ENCODE peak calls at places on chromosomes 3 and 15, in eight cellular contexts. One of them, this sample, is unnamed.

GRCh38 chr3:21158801-21159564 is 592.0 kb downstream of the ZNF385D start:
- DNase-seq in GM20000: no peak
- DNase-seq in nephron progenitor cell: no peak
- DNase-seq in HepG2: no peak
- DNase-seq in lung: no peak
- DNase-seq in D721Med: no peak
- DNase-seq in mammary epithelial cell: no peak
- DNase-seq in foreskin fibroblast: peak
- DNase-seq in this sample: no peak

GRCh38 chr15:68143785-68144184 is 61.3 kb downstream of the CALML4 start:
- DNase-seq in nephron progenitor cell: no peak
- DNase-seq in HepG2: no peak
- DNase-seq in D721Med: no peak
- DNase-seq in foreskin fibroblast: no peak
- DNase-seq in mammary epithelial cell: no peak
- DNase-seq in lung: no peak
- DNase-seq in GM20000: no peak
- DNase-seq in this sample: no peak

GRCh38 chr3:50554553-50554952 is 13.0 kb downstream of the C3orf18 start:
- DNase-seq in GM20000: no peak
- DNase-seq in mammary epithelial cell: no peak
- DNase-seq in nephron progenitor cell: no peak
- DNase-seq in lung: no peak
- DNase-seq in HepG2: no peak
- DNase-seq in foreskin fibroblast: peak
- DNase-seq in D721Med: no peak
- DNase-seq in this sample: no peak

GRCh38 chr3:94106268-94106667 is 43.4 kb downstream of the NSUN3 start:
- DNase-seq in D721Med: no peak
- DNase-seq in GM20000: no peak
- DNase-seq in mammary epithelial cell: no peak
- DNase-seq in nephron progenitor cell: no peak
- DNase-seq in foreskin fibroblast: no peak
- DNase-seq in lung: no peak
- DNase-seq in HepG2: no peak
- DNase-seq in this sample: no peak

GRCh38 chr15:88476635-88477038 is 9.1 kb downstream of the MRPS11 start:
- DNase-seq in nephron progenitor cell: peak
- DNase-seq in lung: no peak
- DNase-seq in HepG2: peak
- DNase-seq in mammary epithelial cell: no peak
- DNase-seq in GM20000: peak
- DNase-seq in foreskin fibroblast: peak
- DNase-seq in D721Med: no peak
- DNase-seq in this sample: peak

GRCh38 chr15:88187195-88187594 is 69.3 kb downstream of the NTRK3 start:
- DNase-seq in HepG2: no peak
- DNase-seq in GM20000: no peak
- DNase-seq in nephron progenitor cell: no peak
- DNase-seq in lung: no peak
- DNase-seq in mammary epithelial cell: no peak
- DNase-seq in D721Med: no peak
- DNase-seq in foreskin fibroblast: no peak
- DNase-seq in this sample: no peak

GRCh38 chr3:112357888-112358287 is 24.9 kb downstream of the CD200 start:
- DNase-seq in HepG2: no peak
- DNase-seq in foreskin fibroblast: no peak
- DNase-seq in mammary epithelial cell: no peak
- DNase-seq in nephron progenitor cell: no peak
- DNase-seq in lung: no peak
- DNase-seq in GM20000: no peak
- DNase-seq in D721Med: no peak
- DNase-seq in this sample: no peak

GRCh38 chr3:30418443-30418842 is 188.0 kb upstream of the TGFBR2 start:
- DNase-seq in HepG2: no peak
- DNase-seq in GM20000: no peak
- DNase-seq in D721Med: no peak
- DNase-seq in nephron progenitor cell: no peak
- DNase-seq in foreskin fibroblast: peak
- DNase-seq in lung: no peak
- DNase-seq in mammary epithelial cell: no peak
- DNase-seq in this sample: no peak

GRCh38 chr15:75056036-75056435 is 32.6 kb downstream of the PPCDC start:
- DNase-seq in foreskin fibroblast: no peak
- DNase-seq in GM20000: no peak
- DNase-seq in mammary epithelial cell: no peak
- DNase-seq in lung: no peak
- DNase-seq in nephron progenitor cell: no peak
- DNase-seq in HepG2: no peak
- DNase-seq in D721Med: no peak
- DNase-seq in this sample: no peak

GRCh38 chr3:165459111-165459510 is 262.9 kb upstream of the SLITRK3 start:
- DNase-seq in HepG2: no peak
- DNase-seq in lung: no peak
- DNase-seq in D721Med: no peak
- DNase-seq in mammary epithelial cell: peak
- DNase-seq in foreskin fibroblast: no peak
- DNase-seq in nephron progenitor cell: no peak
- DNase-seq in GM20000: no peak
- DNase-seq in this sample: no peak

GRCh38 chr3:127141921-127142730 is 50.8 kb upstream of the PRR23E start:
- DNase-seq in D721Med: no peak
- DNase-seq in nephron progenitor cell: no peak
- DNase-seq in GM20000: no peak
- DNase-seq in lung: peak
- DNase-seq in mammary epithelial cell: peak
- DNase-seq in foreskin fibroblast: no peak
- DNase-seq in HepG2: peak
- DNase-seq in this sample: no peak

GRCh38 chr3:126696701-126697267 is 7.3 kb upstream of the CHCHD6 start:
- DNase-seq in D721Med: no peak
- DNase-seq in mammary epithelial cell: no peak
- DNase-seq in lung: no peak
- DNase-seq in foreskin fibroblast: no peak
- DNase-seq in HepG2: no peak
- DNase-seq in nephron progenitor cell: no peak
- DNase-seq in GM20000: no peak
- DNase-seq in this sample: no peak

GRCh38 chr15:53454843-53455721 is 304.4 kb downstream of the WDR72 start:
- DNase-seq in HepG2: peak
- DNase-seq in foreskin fibroblast: no peak
- DNase-seq in GM20000: no peak
- DNase-seq in D721Med: no peak
- DNase-seq in mammary epithelial cell: no peak
- DNase-seq in lung: no peak
- DNase-seq in nephron progenitor cell: no peak
- DNase-seq in this sample: no peak

GRCh38 chr15:63202858-63203257 is 13.5 kb downstream of the RAB8B start:
- DNase-seq in mammary epithelial cell: no peak
- DNase-seq in D721Med: no peak
- DNase-seq in GM20000: no peak
- DNase-seq in nephron progenitor cell: no peak
- DNase-seq in HepG2: no peak
- DNase-seq in foreskin fibroblast: no peak
- DNase-seq in lung: no peak
- DNase-seq in this sample: no peak

GRCh38 chr3:170808041-170808440 is 62.0 kb downstream of the RPL22L1 start:
- DNase-seq in HepG2: no peak
- DNase-seq in nephron progenitor cell: no peak
- DNase-seq in mammary epithelial cell: no peak
- DNase-seq in D721Med: no peak
- DNase-seq in lung: no peak
- DNase-seq in foreskin fibroblast: no peak
- DNase-seq in GM20000: no peak
- DNase-seq in this sample: no peak

GRCh38 chr15:35444557-35445204 is 101.3 kb downstream of the DPH6 start:
- DNase-seq in lung: no peak
- DNase-seq in HepG2: peak
- DNase-seq in mammary epithelial cell: peak
- DNase-seq in GM20000: peak
- DNase-seq in foreskin fibroblast: peak
- DNase-seq in nephron progenitor cell: peak
- DNase-seq in D721Med: no peak
- DNase-seq in this sample: no peak

GRCh38 chr3:11288021-11288491 is 15.9 kb downstream of the ATG7 start:
- DNase-seq in mammary epithelial cell: peak
- DNase-seq in HepG2: no peak
- DNase-seq in nephron progenitor cell: no peak
- DNase-seq in GM20000: no peak
- DNase-seq in lung: no peak
- DNase-seq in foreskin fibroblast: peak
- DNase-seq in D721Med: no peak
- DNase-seq in this sample: no peak

GRCh38 chr3:56304069-56304468 is 164.2 kb downstream of the ERC2 start:
- DNase-seq in foreskin fibroblast: no peak
- DNase-seq in mammary epithelial cell: no peak
- DNase-seq in nephron progenitor cell: no peak
- DNase-seq in D721Med: no peak
- DNase-seq in lung: no peak
- DNase-seq in HepG2: no peak
- DNase-seq in GM20000: no peak
- DNase-seq in this sample: no peak

GRCh38 chr15:101615986-101616848 is 36.0 kb downstream of the TM2D3 start:
- DNase-seq in HepG2: peak
- DNase-seq in foreskin fibroblast: peak
- DNase-seq in D721Med: no peak
- DNase-seq in GM20000: no peak
- DNase-seq in lung: peak
- DNase-seq in nephron progenitor cell: peak
- DNase-seq in mammary epithelial cell: peak
- DNase-seq in this sample: peak

GRCh38 chr15:31083394-31083790 is 18.1 kb downstream of the TRPM1 start:
- DNase-seq in GM20000: no peak
- DNase-seq in D721Med: no peak
- DNase-seq in lung: no peak
- DNase-seq in foreskin fibroblast: no peak
- DNase-seq in mammary epithelial cell: no peak
- DNase-seq in HepG2: peak
- DNase-seq in nephron progenitor cell: no peak
- DNase-seq in this sample: no peak

GRCh38 chr15:29862271-29862670 is 40.0 kb upstream of the TJP1 start:
- DNase-seq in foreskin fibroblast: no peak
- DNase-seq in GM20000: no peak
- DNase-seq in mammary epithelial cell: no peak
- DNase-seq in nephron progenitor cell: no peak
- DNase-seq in lung: no peak
- DNase-seq in HepG2: no peak
- DNase-seq in D721Med: no peak
- DNase-seq in this sample: no peak

GRCh38 chr15:65086680-65087111 is 10.2 kb downstream of the KBTBD13 start:
- DNase-seq in GM20000: no peak
- DNase-seq in nephron progenitor cell: no peak
- DNase-seq in mammary epithelial cell: peak
- DNase-seq in lung: no peak
- DNase-seq in D721Med: no peak
- DNase-seq in foreskin fibroblast: no peak
- DNase-seq in HepG2: no peak
- DNase-seq in this sample: no peak
- TF ChIP-seq CTCF in GM20000: no peak
- TF ChIP-seq CTCF in nephron progenitor cell: peak
- TF ChIP-seq CTCF in mammary epithelial cell: peak
- TF ChIP-seq CTCF in lung: no peak
- TF ChIP-seq CTCF in D721Med: peak
- TF ChIP-seq CTCF in foreskin fibroblast: no peak
- TF ChIP-seq CTCF in HepG2: no peak
- TF ChIP-seq CTCF in this sample: peak

GRCh38 chr15:55318588-55319494 is at the start of the genes PIGB and PIGBOS1:
- DNase-seq in mammary epithelial cell: peak
- DNase-seq in GM20000: peak
- DNase-seq in nephron progenitor cell: peak
- DNase-seq in lung: peak
- DNase-seq in D721Med: peak
- DNase-seq in HepG2: peak
- DNase-seq in foreskin fibroblast: peak
- DNase-seq in this sample: peak
- TF ChIP-seq CTCF in mammary epithelial cell: no peak
- TF ChIP-seq CTCF in GM20000: no peak
- TF ChIP-seq CTCF in nephron progenitor cell: no peak
- TF ChIP-seq CTCF in lung: no peak
- TF ChIP-seq CTCF in D721Med: no peak
- TF ChIP-seq CTCF in HepG2: peak
- TF ChIP-seq CTCF in foreskin fibroblast: peak
- TF ChIP-seq CTCF in this sample: peak

GRCh38 chr3:42898896-42899675 is 6.9 kb upstream of the ZNF662 start:
- DNase-seq in nephron progenitor cell: no peak
- DNase-seq in lung: no peak
- DNase-seq in foreskin fibroblast: peak
- DNase-seq in HepG2: no peak
- DNase-seq in mammary epithelial cell: no peak
- DNase-seq in D721Med: no peak
- DNase-seq in GM20000: no peak
- DNase-seq in this sample: no peak
- TF ChIP-seq CTCF in nephron progenitor cell: no peak
- TF ChIP-seq CTCF in lung: no peak
- TF ChIP-seq CTCF in foreskin fibroblast: no peak
- TF ChIP-seq CTCF in HepG2: no peak
- TF ChIP-seq CTCF in mammary epithelial cell: no peak
- TF ChIP-seq CTCF in D721Med: no peak
- TF ChIP-seq CTCF in GM20000: no peak
- TF ChIP-seq CTCF in this sample: no peak

GRCh38 chr15:34133511-34133910 is 31.6 kb downstream of the PGBD4 start:
- DNase-seq in nephron progenitor cell: no peak
- DNase-seq in lung: no peak
- DNase-seq in mammary epithelial cell: no peak
- DNase-seq in foreskin fibroblast: no peak
- DNase-seq in GM20000: no peak
- DNase-seq in HepG2: peak
- DNase-seq in D721Med: no peak
- DNase-seq in this sample: no peak

GRCh38 chr15:34128898-34129297 is 27.0 kb downstream of the PGBD4 start:
- DNase-seq in D721Med: no peak
- DNase-seq in nephron progenitor cell: no peak
- DNase-seq in lung: no peak
- DNase-seq in HepG2: no peak
- DNase-seq in foreskin fibroblast: no peak
- DNase-seq in mammary epithelial cell: no peak
- DNase-seq in GM20000: no peak
- DNase-seq in this sample: no peak

GRCh38 chr15:34132881-34133280 is 31.0 kb downstream of the PGBD4 start:
- DNase-seq in foreskin fibroblast: no peak
- DNase-seq in GM20000: no peak
- DNase-seq in D721Med: no peak
- DNase-seq in lung: no peak
- DNase-seq in nephron progenitor cell: no peak
- DNase-seq in HepG2: no peak
- DNase-seq in mammary epithelial cell: no peak
- DNase-seq in this sample: no peak
- TF ChIP-seq CTCF in foreskin fibroblast: no peak
- TF ChIP-seq CTCF in GM20000: no peak
- TF ChIP-seq CTCF in D721Med: no peak
- TF ChIP-seq CTCF in lung: no peak
- TF ChIP-seq CTCF in nephron progenitor cell: no peak
- TF ChIP-seq CTCF in HepG2: no peak
- TF ChIP-seq CTCF in mammary epithelial cell: no peak
- TF ChIP-seq CTCF in this sample: no peak

This sample was measured in neural crest cell.